ENCODE peak calls at places on chromosomes 16 and 17, in ten cellular contexts. N is sigmoid colon, S is cardiac muscle cell, Q is IMR-90, T is HFFc6, O is mesothelial cell of epicardium, V is dorsolateral prefrontal cortex, R is AG09319, F is B cell, X is AG04450. D is an unnamed sample.
A peak's percentile ranks its signal among the peaks of the same experiment; 100 is the strongest.

GRCh38 chr17:1422907-1423306 is 22.9 kb upstream of the YWHAE start:
- DNase-seq in N (no peak), S (no peak), Q (peak; percentile 98), T (peak; percentile 92), O (no peak), V (no peak), R (peak; percentile 76), F (no peak), X (peak; percentile 87), D (no peak)

GRCh38 chr16:11576427-11577289 is 10.1 kb downstream of the LITAF start:
- DNase-seq in N (no peak), S (no peak), Q (no peak), T (no peak), O (no peak), V (no peak), R (no peak), F (peak; percentile 70), X (no peak), D (no peak)

GRCh38 chr17:27157297-27157696 is 136.6 kb upstream of the WSB1 start:
- DNase-seq in N (no peak), S (no peak), Q (no peak), T (no peak), O (no peak), V (no peak), R (no peak), F (no peak), X (no peak), D (no peak)

GRCh38 chr17:55576237-55576998 is 65.2 kb upstream of the SMIM36 start:
- DNase-seq in N (no peak), S (no peak), Q (peak; percentile 75), T (peak; percentile 80), O (no peak), V (no peak), R (peak; percentile 44), F (no peak), X (peak; percentile 60), D (no peak)

GRCh38 chr16:55033225-55034156 is 102.8 kb downstream of the IRX5 start:
- DNase-seq in N (no peak), S (no peak), Q (no peak), T (no peak), O (no peak), V (no peak), R (no peak), F (no peak), X (no peak), D (no peak)

GRCh38 chr17:63402808-63403207 is 43.3 kb downstream of the CYB561 start:
- DNase-seq in N (no peak), S (no peak), Q (peak; percentile 93), T (no peak), O (no peak), V (no peak), R (no peak), F (no peak), X (peak; percentile 67), D (no peak)

GRCh38 chr17:8639709-8640108 is 9.2 kb upstream of the MYH10 start:
- DNase-seq in N (no peak), S (no peak), Q (no peak), T (no peak), O (no peak), V (no peak), R (no peak), F (no peak), X (no peak), D (no peak)

GRCh38 chr16:75043175-75043937 is 44.5 kb downstream of the ZNRF1 start:
- DNase-seq in N (no peak), S (no peak), Q (no peak), T (no peak), O (no peak), V (no peak), R (no peak), F (no peak), X (no peak), D (no peak)

GRCh38 chr17:47275245-47275984 is 21.8 kb downstream of the ITGB3 start:
- DNase-seq in N (peak; percentile 98), S (peak; percentile 93), Q (peak; percentile 84), T (peak; percentile 39), O (peak; percentile 74), V (no peak), R (peak; percentile 91), F (no peak), X (peak; percentile 83), D (no peak)

GRCh38 chr16:30802971-30803370 is 16.0 kb upstream of the ZNF629 start:
- DNase-seq in N (no peak), S (no peak), Q (no peak), T (no peak), O (no peak), V (no peak), R (no peak), F (no peak), X (no peak), D (no peak)

GRCh38 chr17:44998646-44999045 is 30.5 kb upstream of the C1QL1 start:
- DNase-seq in N (no peak), S (no peak), Q (no peak), T (no peak), O (no peak), V (no peak), R (no peak), F (no peak), X (no peak), D (no peak)

DNA sequence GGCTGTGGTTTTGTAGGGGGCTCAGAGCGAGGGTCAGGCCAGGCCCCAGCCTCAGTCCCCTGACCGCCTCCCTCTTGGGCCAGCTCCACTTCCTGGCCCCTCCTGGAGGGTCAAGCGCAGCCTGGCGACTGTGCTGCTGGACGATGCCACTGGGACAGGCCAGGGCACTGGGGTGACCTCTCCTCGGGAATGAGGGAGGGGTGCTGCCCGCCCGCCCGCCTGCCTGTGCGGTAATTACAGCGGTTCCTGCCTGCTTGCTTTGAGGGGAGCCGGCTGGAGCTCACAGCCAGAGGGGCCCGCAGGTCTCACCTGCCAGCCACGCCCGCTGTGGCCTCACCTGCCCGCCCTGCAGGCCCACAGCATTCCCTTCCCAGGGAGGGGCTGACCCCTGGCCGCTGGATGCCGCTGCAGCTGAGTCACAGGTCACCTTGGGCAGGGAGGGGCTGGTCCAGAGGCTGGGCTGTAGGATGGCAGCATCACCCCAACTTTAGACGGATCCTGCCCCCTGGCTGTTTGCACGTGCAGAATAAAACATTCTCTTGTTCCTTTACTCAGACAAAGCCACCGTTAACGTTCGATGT is 76.7 kb upstream of the CBX4 start:
- DNase-seq in N (no peak), S (peak; percentile 34), Q (peak; percentile 28), T (peak; percentile 42), O (no peak), V (no peak), R (no peak), F (no peak), X (no peak), D (no peak)
- TF ChIP-seq CTCF in N (peak; percentile 15), S (peak; percentile 37), Q (peak; percentile 47), T (peak; percentile 71), O (peak; percentile 12), V (no peak), R (peak; percentile 23), F (no peak), X (peak; percentile 47), D (no peak)

DNA sequence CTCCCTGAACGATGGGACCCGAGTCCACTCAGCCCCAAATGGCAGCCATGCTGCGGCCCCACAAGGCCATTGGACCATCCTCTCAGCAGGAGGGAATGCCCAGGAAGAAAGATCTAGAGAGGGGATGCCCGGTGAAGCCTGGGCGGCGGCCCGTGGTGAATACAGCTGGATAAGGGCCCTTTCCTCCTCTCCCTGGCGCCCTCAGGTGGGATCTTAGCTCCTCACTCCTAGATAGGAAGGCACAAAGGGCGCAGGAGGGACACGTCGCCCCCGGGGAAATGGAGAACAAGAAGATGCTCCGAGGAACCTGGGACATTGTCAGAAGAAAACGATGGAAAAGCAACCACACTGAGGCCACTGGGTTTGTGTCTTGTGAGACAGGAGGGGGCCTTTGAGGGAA is 2.5 kb downstream of the CD300C start:
- DNase-seq in N (peak; percentile 44), S (no peak), Q (no peak), T (no peak), O (no peak), V (no peak), R (no peak), F (peak; percentile 11), X (no peak), D (no peak)
- TF ChIP-seq CTCF in N (no peak), S (no peak), Q (no peak), T (no peak), O (no peak), V (no peak), R (no peak), F (no peak), X (no peak), D (no peak)

DNA sequence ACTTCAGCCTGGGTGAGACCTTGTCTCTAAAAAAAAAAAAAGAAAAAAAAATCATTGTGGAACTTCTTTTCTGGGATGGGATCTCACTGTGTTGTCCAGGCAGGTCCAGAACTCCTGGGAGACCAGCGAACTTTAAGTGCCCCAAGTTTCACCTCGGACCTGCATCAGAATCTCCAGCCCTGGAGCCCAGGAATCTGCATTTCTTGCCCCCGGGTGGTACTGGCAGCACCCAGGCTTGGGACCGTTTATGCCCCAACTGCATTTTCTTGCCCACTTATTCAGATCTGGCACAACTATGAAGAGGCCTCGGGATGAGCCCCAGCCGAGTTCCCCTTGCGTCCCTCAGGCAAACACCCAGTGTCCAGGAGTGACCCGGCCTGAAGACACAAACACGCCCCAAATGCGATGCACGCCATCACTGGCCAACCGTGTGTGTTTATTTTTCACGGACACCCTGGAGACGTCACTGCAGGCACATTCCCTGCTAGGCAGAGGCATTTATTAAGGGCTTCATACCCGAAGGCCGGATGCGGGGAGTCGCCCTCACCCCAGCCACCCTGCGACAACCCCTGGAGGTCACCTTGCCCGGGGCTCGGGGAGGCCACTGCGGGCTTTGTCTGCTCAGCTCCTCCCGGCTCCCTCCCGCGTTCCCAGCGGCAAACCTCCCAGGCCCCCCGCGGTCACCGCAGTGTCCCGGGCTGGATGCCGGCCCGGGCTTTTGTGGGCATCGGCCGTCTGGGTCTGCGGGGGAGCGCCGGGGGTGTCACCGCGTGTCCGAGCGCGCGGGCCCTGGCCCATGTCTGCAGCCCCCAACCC is 684 bp upstream of the SPIRE2 start:
- DNase-seq in N (no peak), S (peak; percentile 54), Q (peak; percentile 62), T (peak; percentile 80), O (peak; percentile 54), V (peak; percentile 62), R (no peak), F (no peak), X (no peak), D (no peak)
- TF ChIP-seq CTCF in N (no peak), S (no peak), Q (no peak), T (no peak), O (no peak), V (no peak), R (no peak), F (no peak), X (no peak), D (no peak)

DNA sequence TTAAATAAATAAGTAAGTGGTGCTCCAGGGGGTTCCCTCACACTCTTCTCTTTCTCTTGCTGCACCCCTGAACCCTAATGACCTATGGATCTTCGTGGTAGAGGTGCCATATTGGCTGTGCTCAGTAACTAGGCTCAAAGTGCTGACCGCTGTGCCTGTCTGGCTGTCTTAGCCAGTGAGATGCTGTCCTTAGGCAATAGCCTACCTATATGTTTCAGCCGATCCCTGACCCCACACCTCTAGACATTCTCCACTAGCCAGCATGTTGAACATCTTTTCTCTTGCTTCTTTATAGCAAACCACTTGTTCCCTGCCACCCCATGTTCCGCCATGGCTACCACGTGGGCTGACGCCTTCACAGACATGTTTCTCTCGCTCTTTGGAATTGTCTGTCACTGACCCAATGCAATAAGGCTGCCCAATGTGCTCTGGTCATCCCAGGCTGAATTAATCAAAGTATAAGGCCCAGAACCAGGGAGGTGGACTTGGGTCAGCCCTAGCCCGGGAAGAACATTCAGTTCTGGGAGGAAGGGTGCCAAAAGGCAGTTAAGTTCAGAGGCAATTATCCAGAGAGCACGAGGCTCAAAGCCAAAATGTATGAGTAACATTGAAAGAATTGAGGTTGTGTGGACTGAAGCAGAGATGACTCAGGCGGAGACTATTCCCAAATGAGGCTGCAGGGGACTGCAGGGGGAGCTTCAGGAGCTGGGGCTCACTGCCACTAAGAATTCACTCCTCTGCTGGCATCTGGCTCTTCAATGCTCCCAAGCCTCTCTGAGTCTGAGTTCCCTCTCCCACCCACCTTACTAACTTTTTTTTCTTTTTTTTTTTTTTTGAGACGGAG is 28.7 kb upstream of the TNRC6A start:
- DNase-seq in N (peak; percentile 96), S (no peak), Q (peak; percentile 98), T (peak; percentile 98), O (no peak), V (no peak), R (peak; percentile 94), F (no peak), X (peak; percentile 94), D (no peak)
- TF ChIP-seq CTCF in N (no peak), S (peak; percentile 51), Q (peak; percentile 51), T (peak; percentile 69), O (no peak), V (no peak), R (peak; percentile 51), F (no peak), X (peak; percentile 59), D (no peak)

D was measured in natural killer cell.